ENCODE peak calls at places on chromosomes 2 and 18, in seven cellular contexts. F is skeletal muscle cell; R is sigmoid colon; Y is AG08395; H is stimulated activated naive CD8-positive, alpha-beta T cell treated with anti-CD3 and anti-CD28 coated beads, Interleukin-15, Interleukin-2, amounts not matched to agents 100 U/mL and 50 U/mL, for 24 hours; P is NCI-H1436; Z is neural crest cell. T is an unnamed sample.
A peak's percentile ranks its signal among the peaks of the same experiment; 100 is the strongest.

GRCh38 chr2:181546086-181546485 is 88.9 kb downstream of the ITGA4 start:
- DNase-seq in P (no peak), R (no peak), Y (no peak), F (peak; percentile 35), H (no peak), Z (no peak), T (peak; percentile 18)

GRCh38 chr2:105888625-105889024 is 143.9 kb downstream of the NCK2 start:
- DNase-seq in P (no peak), F (no peak), Z (no peak), R (no peak), Y (no peak), H (peak; percentile 35), T (no peak)

GRCh38 chr2:223196331-223196730 is 144.3 kb downstream of the KCNE4 start:
- DNase-seq in R (no peak), F (no peak), P (no peak), Z (no peak), Y (no peak), H (no peak), T (no peak)

GRCh38 chr2:199490049-199490448 is 32.3 kb upstream of the SATB2 start:
- DNase-seq in H (no peak), Z (no peak), Y (no peak), R (no peak), F (no peak), P (no peak), T (no peak)

GRCh38 chr2:29032189-29032588 is 42.1 kb downstream of the PCARE start:
- DNase-seq in F (no peak), Z (no peak), P (no peak), H (no peak), R (no peak), Y (no peak), T (no peak)

GRCh38 chr2:127094509-127095366 is 12.2 kb downstream of the BIN1 start:
- DNase-seq in P (no peak), Y (peak; percentile 73), R (peak; percentile 79), Z (no peak), F (no peak), H (no peak), T (no peak)

GRCh38 chr2:158507141-158507540 is 50.4 kb downstream of the PKP4 start:
- DNase-seq in Y (no peak), F (no peak), Z (no peak), H (no peak), P (no peak), R (no peak), T (no peak)

GRCh38 chr2:96537066-96537733 is 648 bp downstream of the ARID5A start:
- DNase-seq in H (peak; percentile 88), R (peak; percentile 87), P (no peak), Z (peak; percentile 36), F (no peak), Y (no peak), T (no peak)

GRCh38 chr2:106602042-106602441 is 114.9 kb downstream of the CD8B2 start:
- DNase-seq in F (no peak), R (no peak), Z (no peak), Y (no peak), H (no peak), P (no peak), T (no peak)

GRCh38 chr2:239014897-239015768 is 167.2 kb downstream of the TWIST2 start:
- DNase-seq in F (no peak), H (no peak), R (peak; percentile 52), Z (no peak), P (no peak), Y (no peak), T (no peak)

GRCh38 chr2:225378984-225379383 is 20.5 kb upstream of the NYAP2 start:
- DNase-seq in Y (no peak), F (no peak), P (no peak), Z (no peak), R (no peak), H (no peak), T (no peak)

GRCh38 chr2:179691235-179691634 is 170.2 kb downstream of the ZNF385B start:
- DNase-seq in R (no peak), Y (no peak), F (no peak), P (no peak), H (no peak), Z (no peak), T (no peak)

GRCh38 chr2:121502246-121502645 is 28.4 kb upstream of the RNU4ATAC start:
- DNase-seq in R (no peak), F (peak; percentile 92), Z (no peak), H (no peak), Y (peak; percentile 48), P (no peak), T (peak; percentile 75)

GRCh38 chr2:241088791-241089732 is 13.0 kb downstream of the MTERF4 start:
- DNase-seq in H (peak; percentile 0), Z (no peak), R (no peak), Y (no peak), P (no peak), F (no peak), T (no peak)

GRCh38 chr2:45821558-45822271 is 170.2 kb downstream of the PRKCE start:
- DNase-seq in H (no peak), F (peak; percentile 75), Z (no peak), P (peak; percentile 50), Y (no peak), R (peak; percentile 88), T (peak; percentile 43)

GRCh38 chr2:105344704-105345345 is 7.5 kb downstream of the C2orf49 start:
- DNase-seq in F (no peak), Y (peak; percentile 47), Z (no peak), P (no peak), H (no peak), R (no peak), T (no peak)

GRCh38 chr2:127196998-127197397 is 23.1 kb downstream of the CYP27C1 start:
- DNase-seq in Z (no peak), H (no peak), R (no peak), P (peak; percentile 18), F (no peak), Y (no peak), T (no peak)

GRCh38 chr2:6793371-6793770 is 72.3 kb downstream of the CMPK2 start:
- DNase-seq in Z (no peak), P (no peak), F (no peak), Y (no peak), H (no peak), R (no peak), T (no peak)

GRCh38 chr2:11534746-11535484 is 1.1 kb downstream of the GREB1 start:
- DNase-seq in Z (no peak), F (no peak), R (no peak), Y (no peak), H (peak; percentile 14), P (no peak), T (no peak)

GRCh38 chr18:39162013-39162412 is 1596.4 kb upstream of the CELF4 start:
- DNase-seq in R (no peak), F (no peak), H (no peak), P (no peak), Y (no peak), Z (no peak), T (no peak)

GRCh38 chr2:75594599-75594998 is 33.9 kb upstream of the EVA1A start:
- DNase-seq in F (no peak), Z (no peak), H (no peak), P (no peak), R (no peak), Y (no peak), T (no peak)

GRCh38 chr2:155157065-155157464 is 458.6 kb downstream of the KCNJ3 start:
- DNase-seq in P (no peak), R (no peak), Y (no peak), H (no peak), F (no peak), Z (no peak), T (no peak)

GRCh38 chr2:29218550-29219125 is 103.4 kb downstream of the CLIP4 start:
- DNase-seq in F (no peak), Z (no peak), R (peak; percentile 32), H (no peak), Y (no peak), P (no peak), T (no peak)

T was measured in non-pigmented ciliary epithelial cell.